ENCODE peak calls at places on chromosomes 5 and 9, in six cellular contexts. One of them, this sample, is unnamed.

GRCh38 chr9:119634036-119634435 is 264.8 kb upstream of the BRINP1 start:
- DNase-seq in NB4: no peak
- DNase-seq in stomach: no peak
- DNase-seq in AML-193: no peak
- DNase-seq in foreskin fibroblast: no peak
- DNase-seq in stimulated activated CD8-positive, alpha-beta memory T cell treated with anti-CD3 and anti-CD28 coated beads, Interleukin-2, amount 100 ng/mL, for 1 hour: no peak
- DNase-seq in this sample: no peak

GRCh38 chr9:38036359-38037084 is 32.5 kb downstream of the SHB start:
- DNase-seq in NB4: peak; percentile 24
- DNase-seq in stomach: no peak
- DNase-seq in AML-193: no peak
- DNase-seq in foreskin fibroblast: peak; percentile 88
- DNase-seq in stimulated activated CD8-positive, alpha-beta memory T cell treated with anti-CD3 and anti-CD28 coated beads, Interleukin-2, amount 100 ng/mL, for 1 hour: no peak
- DNase-seq in this sample: no peak

GRCh38 chr5:53206562-53206961 is 97.0 kb upstream of the MOCS2 start:
- DNase-seq in NB4: no peak
- DNase-seq in stomach: no peak
- DNase-seq in AML-193: no peak
- DNase-seq in foreskin fibroblast: no peak
- DNase-seq in stimulated activated CD8-positive, alpha-beta memory T cell treated with anti-CD3 and anti-CD28 coated beads, Interleukin-2, amount 100 ng/mL, for 1 hour: no peak
- DNase-seq in this sample: no peak

GRCh38 chr5:180176191-180176590 is 32.8 kb downstream of the RASGEF1C start:
- DNase-seq in NB4: no peak
- DNase-seq in stomach: no peak
- DNase-seq in AML-193: no peak
- DNase-seq in foreskin fibroblast: no peak
- DNase-seq in stimulated activated CD8-positive, alpha-beta memory T cell treated with anti-CD3 and anti-CD28 coated beads, Interleukin-2, amount 100 ng/mL, for 1 hour: no peak
- DNase-seq in this sample: no peak

GRCh38 chr5:65776707-65777141 is 54.7 kb downstream of the NLN start:
- DNase-seq in NB4: no peak
- DNase-seq in stomach: no peak
- DNase-seq in AML-193: no peak
- DNase-seq in foreskin fibroblast: peak; percentile 45
- DNase-seq in stimulated activated CD8-positive, alpha-beta memory T cell treated with anti-CD3 and anti-CD28 coated beads, Interleukin-2, amount 100 ng/mL, for 1 hour: no peak
- DNase-seq in this sample: no peak

GRCh38 chr5:169421677-169422076 is 120.7 kb upstream of the SLIT3 start:
- DNase-seq in NB4: no peak
- DNase-seq in stomach: no peak
- DNase-seq in AML-193: no peak
- DNase-seq in foreskin fibroblast: no peak
- DNase-seq in stimulated activated CD8-positive, alpha-beta memory T cell treated with anti-CD3 and anti-CD28 coated beads, Interleukin-2, amount 100 ng/mL, for 1 hour: no peak
- DNase-seq in this sample: no peak

GRCh38 chr9:116687762-116688160 is 656 bp downstream of the TRIM32 start:
- DNase-seq in NB4: no peak
- DNase-seq in stomach: no peak
- DNase-seq in AML-193: no peak
- DNase-seq in foreskin fibroblast: no peak
- DNase-seq in stimulated activated CD8-positive, alpha-beta memory T cell treated with anti-CD3 and anti-CD28 coated beads, Interleukin-2, amount 100 ng/mL, for 1 hour: no peak
- DNase-seq in this sample: no peak

GRCh38 chr9:95018099-95018927 is 291.8 kb downstream of the AOPEP start:
- DNase-seq in NB4: no peak
- DNase-seq in stomach: no peak
- DNase-seq in AML-193: no peak
- DNase-seq in foreskin fibroblast: peak; percentile 88
- DNase-seq in stimulated activated CD8-positive, alpha-beta memory T cell treated with anti-CD3 and anti-CD28 coated beads, Interleukin-2, amount 100 ng/mL, for 1 hour: no peak
- DNase-seq in this sample: peak; percentile 74

GRCh38 chr9:15182003-15182695 is 124.9 kb downstream of the TTC39B start:
- DNase-seq in NB4: no peak
- DNase-seq in stomach: no peak
- DNase-seq in AML-193: no peak
- DNase-seq in foreskin fibroblast: no peak
- DNase-seq in stimulated activated CD8-positive, alpha-beta memory T cell treated with anti-CD3 and anti-CD28 coated beads, Interleukin-2, amount 100 ng/mL, for 1 hour: no peak
- DNase-seq in this sample: no peak

GRCh38 chr9:134405527-134405926 is 79.3 kb downstream of the RXRA start:
- DNase-seq in NB4: peak; percentile 72
- DNase-seq in stomach: no peak
- DNase-seq in AML-193: no peak
- DNase-seq in foreskin fibroblast: no peak
- DNase-seq in stimulated activated CD8-positive, alpha-beta memory T cell treated with anti-CD3 and anti-CD28 coated beads, Interleukin-2, amount 100 ng/mL, for 1 hour: no peak
- DNase-seq in this sample: peak; percentile 18

GRCh38 chr5:126909856-126910255 is 120.5 kb downstream of the MARCHF3 start:
- DNase-seq in NB4: no peak
- DNase-seq in stomach: no peak
- DNase-seq in AML-193: no peak
- DNase-seq in foreskin fibroblast: no peak
- DNase-seq in stimulated activated CD8-positive, alpha-beta memory T cell treated with anti-CD3 and anti-CD28 coated beads, Interleukin-2, amount 100 ng/mL, for 1 hour: no peak
- DNase-seq in this sample: no peak

GRCh38 chr9:112173489-112174222 is 1.4 kb downstream of the SUSD1 start:
- DNase-seq in NB4: no peak
- DNase-seq in stomach: no peak
- DNase-seq in AML-193: no peak
- DNase-seq in foreskin fibroblast: no peak
- DNase-seq in stimulated activated CD8-positive, alpha-beta memory T cell treated with anti-CD3 and anti-CD28 coated beads, Interleukin-2, amount 100 ng/mL, for 1 hour: no peak
- DNase-seq in this sample: no peak

GRCh38 chr9:90905079-90905478 is 103.5 kb downstream of the SYK start:
- DNase-seq in NB4: no peak
- DNase-seq in stomach: peak; percentile 84
- DNase-seq in AML-193: no peak
- DNase-seq in foreskin fibroblast: no peak
- DNase-seq in stimulated activated CD8-positive, alpha-beta memory T cell treated with anti-CD3 and anti-CD28 coated beads, Interleukin-2, amount 100 ng/mL, for 1 hour: no peak
- DNase-seq in this sample: no peak

GRCh38 chr5:169548315-169548714 is 35.3 kb upstream of the SPDL1 start:
- DNase-seq in NB4: peak; percentile 33
- DNase-seq in stomach: no peak
- DNase-seq in AML-193: no peak
- DNase-seq in foreskin fibroblast: peak; percentile 45
- DNase-seq in stimulated activated CD8-positive, alpha-beta memory T cell treated with anti-CD3 and anti-CD28 coated beads, Interleukin-2, amount 100 ng/mL, for 1 hour: no peak
- DNase-seq in this sample: peak; percentile 38

GRCh38 chr5:95761771-95762680 is 30.9 kb downstream of the RHOBTB3 start:
- DNase-seq in NB4: no peak
- DNase-seq in stomach: no peak
- DNase-seq in AML-193: no peak
- DNase-seq in foreskin fibroblast: peak; percentile 80
- DNase-seq in stimulated activated CD8-positive, alpha-beta memory T cell treated with anti-CD3 and anti-CD28 coated beads, Interleukin-2, amount 100 ng/mL, for 1 hour: no peak
- DNase-seq in this sample: no peak

GRCh38 chr9:5263568-5264218 is 32.5 kb downstream of the INSL4 start:
- DNase-seq in NB4: peak; percentile 45
- DNase-seq in stomach: no peak
- DNase-seq in AML-193: no peak
- DNase-seq in foreskin fibroblast: no peak
- DNase-seq in stimulated activated CD8-positive, alpha-beta memory T cell treated with anti-CD3 and anti-CD28 coated beads, Interleukin-2, amount 100 ng/mL, for 1 hour: no peak
- DNase-seq in this sample: peak; percentile 100

GRCh38 chr5:159531554-159532105 is 201.3 kb upstream of the IL12B start:
- DNase-seq in NB4: no peak
- DNase-seq in stomach: no peak
- DNase-seq in AML-193: no peak
- DNase-seq in foreskin fibroblast: no peak
- DNase-seq in stimulated activated CD8-positive, alpha-beta memory T cell treated with anti-CD3 and anti-CD28 coated beads, Interleukin-2, amount 100 ng/mL, for 1 hour: no peak
- DNase-seq in this sample: no peak

GRCh38 chr9:101172671-101173070 is 144.1 kb downstream of the PLPPR1 start:
- DNase-seq in NB4: no peak
- DNase-seq in stomach: no peak
- DNase-seq in AML-193: no peak
- DNase-seq in foreskin fibroblast: no peak
- DNase-seq in stimulated activated CD8-positive, alpha-beta memory T cell treated with anti-CD3 and anti-CD28 coated beads, Interleukin-2, amount 100 ng/mL, for 1 hour: no peak
- DNase-seq in this sample: no peak

GRCh38 chr5:172010278-172010677 is 3.8 kb upstream of the FBXW11 start:
- DNase-seq in NB4: peak; percentile 46
- DNase-seq in stomach: no peak
- DNase-seq in AML-193: no peak
- DNase-seq in foreskin fibroblast: no peak
- DNase-seq in stimulated activated CD8-positive, alpha-beta memory T cell treated with anti-CD3 and anti-CD28 coated beads, Interleukin-2, amount 100 ng/mL, for 1 hour: no peak
- DNase-seq in this sample: peak; percentile 66

GRCh38 chr5:110321117-110321516 is 405.4 kb downstream of the TMEM232 start:
- DNase-seq in NB4: no peak
- DNase-seq in stomach: no peak
- DNase-seq in AML-193: no peak
- DNase-seq in foreskin fibroblast: no peak
- DNase-seq in stimulated activated CD8-positive, alpha-beta memory T cell treated with anti-CD3 and anti-CD28 coated beads, Interleukin-2, amount 100 ng/mL, for 1 hour: no peak
- DNase-seq in this sample: peak; percentile 7

GRCh38 chr5:38996123-38996522 is 78.1 kb downstream of the RICTOR start:
- DNase-seq in NB4: no peak
- DNase-seq in stomach: no peak
- DNase-seq in AML-193: no peak
- DNase-seq in foreskin fibroblast: no peak
- DNase-seq in stimulated activated CD8-positive, alpha-beta memory T cell treated with anti-CD3 and anti-CD28 coated beads, Interleukin-2, amount 100 ng/mL, for 1 hour: no peak
- DNase-seq in this sample: no peak

GRCh38 chr5:134114886-134115805 is 665 bp downstream of the TCF7 start:
- DNase-seq in NB4: peak; percentile 34
- DNase-seq in stomach: peak; percentile 35
- DNase-seq in AML-193: no peak
- DNase-seq in foreskin fibroblast: no peak
- DNase-seq in stimulated activated CD8-positive, alpha-beta memory T cell treated with anti-CD3 and anti-CD28 coated beads, Interleukin-2, amount 100 ng/mL, for 1 hour: peak; percentile 67
- DNase-seq in this sample: no peak

GRCh38 chr9:135043345-135043744 is 44.1 kb upstream of the OLFM1 start:
- DNase-seq in NB4: no peak
- DNase-seq in stomach: peak; percentile 5
- DNase-seq in AML-193: no peak
- DNase-seq in foreskin fibroblast: no peak
- DNase-seq in stimulated activated CD8-positive, alpha-beta memory T cell treated with anti-CD3 and anti-CD28 coated beads, Interleukin-2, amount 100 ng/mL, for 1 hour: no peak
- DNase-seq in this sample: no peak

GRCh38 chr5:158276692-158277091 is 417.7 kb upstream of the CLINT1 start:
- DNase-seq in NB4: no peak
- DNase-seq in stomach: no peak
- DNase-seq in AML-193: no peak
- DNase-seq in foreskin fibroblast: no peak
- DNase-seq in stimulated activated CD8-positive, alpha-beta memory T cell treated with anti-CD3 and anti-CD28 coated beads, Interleukin-2, amount 100 ng/mL, for 1 hour: no peak
- DNase-seq in this sample: no peak

GRCh38 chr5:120098902-120099301 is 365.2 kb upstream of the PRR16 start:
- DNase-seq in NB4: no peak
- DNase-seq in stomach: no peak
- DNase-seq in AML-193: no peak
- DNase-seq in foreskin fibroblast: no peak
- DNase-seq in stimulated activated CD8-positive, alpha-beta memory T cell treated with anti-CD3 and anti-CD28 coated beads, Interleukin-2, amount 100 ng/mL, for 1 hour: no peak
- DNase-seq in this sample: peak; percentile 36

GRCh38 chr9:21110708-21111576 is 30.7 kb downstream of the IFNW1 start:
- DNase-seq in NB4: peak; percentile 92
- DNase-seq in stomach: no peak
- DNase-seq in AML-193: peak; percentile 77
- DNase-seq in foreskin fibroblast: peak; percentile 47
- DNase-seq in stimulated activated CD8-positive, alpha-beta memory T cell treated with anti-CD3 and anti-CD28 coated beads, Interleukin-2, amount 100 ng/mL, for 1 hour: no peak
- DNase-seq in this sample: peak; percentile 76

GRCh38 chr5:17154211-17154996 is 63.0 kb upstream of the BASP1 start:
- DNase-seq in NB4: no peak
- DNase-seq in stomach: no peak
- DNase-seq in AML-193: no peak
- DNase-seq in foreskin fibroblast: peak; percentile 57
- DNase-seq in stimulated activated CD8-positive, alpha-beta memory T cell treated with anti-CD3 and anti-CD28 coated beads, Interleukin-2, amount 100 ng/mL, for 1 hour: no peak
- DNase-seq in this sample: peak; percentile 54

GRCh38 chr9:97479496-97480159 is 21.8 kb upstream of the TMOD1 start:
- DNase-seq in NB4: no peak
- DNase-seq in stomach: no peak
- DNase-seq in AML-193: no peak
- DNase-seq in foreskin fibroblast: no peak
- DNase-seq in stimulated activated CD8-positive, alpha-beta memory T cell treated with anti-CD3 and anti-CD28 coated beads, Interleukin-2, amount 100 ng/mL, for 1 hour: no peak
- DNase-seq in this sample: no peak

GRCh38 chr9:87128008-87128623 is 180.8 kb upstream of the GAS1 start:
- DNase-seq in NB4: no peak
- DNase-seq in stomach: no peak
- DNase-seq in AML-193: no peak
- DNase-seq in foreskin fibroblast: no peak
- DNase-seq in stimulated activated CD8-positive, alpha-beta memory T cell treated with anti-CD3 and anti-CD28 coated beads, Interleukin-2, amount 100 ng/mL, for 1 hour: no peak
- DNase-seq in this sample: no peak

GRCh38 chr9:13621871-13622564 is 342.5 kb upstream of the MPDZ start:
- DNase-seq in NB4: no peak
- DNase-seq in stomach: no peak
- DNase-seq in AML-193: no peak
- DNase-seq in foreskin fibroblast: no peak
- DNase-seq in stimulated activated CD8-positive, alpha-beta memory T cell treated with anti-CD3 and anti-CD28 coated beads, Interleukin-2, amount 100 ng/mL, for 1 hour: no peak
- DNase-seq in this sample: no peak

GRCh38 chr9:124839612-124840299 is 13.5 kb upstream of the WDR38 start:
- DNase-seq in NB4: no peak
- DNase-seq in stomach: no peak
- DNase-seq in AML-193: no peak
- DNase-seq in foreskin fibroblast: no peak
- DNase-seq in stimulated activated CD8-positive, alpha-beta memory T cell treated with anti-CD3 and anti-CD28 coated beads, Interleukin-2, amount 100 ng/mL, for 1 hour: no peak
- DNase-seq in this sample: peak; percentile 30

GRCh38 chr5:61132559-61132958 is 29.7 kb downstream of the SMIM15 start:
- DNase-seq in NB4: no peak
- DNase-seq in stomach: no peak
- DNase-seq in AML-193: no peak
- DNase-seq in foreskin fibroblast: no peak
- DNase-seq in stimulated activated CD8-positive, alpha-beta memory T cell treated with anti-CD3 and anti-CD28 coated beads, Interleukin-2, amount 100 ng/mL, for 1 hour: no peak
- DNase-seq in this sample: peak; percentile 44

GRCh38 chr9:31355965-31356364 is 1028.5 kb upstream of the ACO1 start:
- DNase-seq in NB4: no peak
- DNase-seq in stomach: no peak
- DNase-seq in AML-193: no peak
- DNase-seq in foreskin fibroblast: no peak
- DNase-seq in stimulated activated CD8-positive, alpha-beta memory T cell treated with anti-CD3 and anti-CD28 coated beads, Interleukin-2, amount 100 ng/mL, for 1 hour: no peak
- DNase-seq in this sample: no peak

GRCh38 chr9:136662326-136662655 is 425 bp upstream of the EGFL7 start:
- DNase-seq in NB4: no peak
- DNase-seq in stomach: no peak
- DNase-seq in AML-193: no peak
- DNase-seq in foreskin fibroblast: no peak
- DNase-seq in stimulated activated CD8-positive, alpha-beta memory T cell treated with anti-CD3 and anti-CD28 coated beads, Interleukin-2, amount 100 ng/mL, for 1 hour: no peak
- DNase-seq in this sample: no peak

GRCh38 chr5:124537136-124537919 is 209.1 kb downstream of the ZNF608 start:
- DNase-seq in NB4: no peak
- DNase-seq in stomach: no peak
- DNase-seq in AML-193: no peak
- DNase-seq in foreskin fibroblast: no peak
- DNase-seq in stimulated activated CD8-positive, alpha-beta memory T cell treated with anti-CD3 and anti-CD28 coated beads, Interleukin-2, amount 100 ng/mL, for 1 hour: no peak
- DNase-seq in this sample: no peak

GRCh38 chr5:114249838-114250237 is 112.0 kb upstream of the KCNN2 start:
- DNase-seq in NB4: no peak
- DNase-seq in stomach: no peak
- DNase-seq in AML-193: no peak
- DNase-seq in foreskin fibroblast: peak; percentile 44
- DNase-seq in stimulated activated CD8-positive, alpha-beta memory T cell treated with anti-CD3 and anti-CD28 coated beads, Interleukin-2, amount 100 ng/mL, for 1 hour: no peak
- DNase-seq in this sample: no peak

GRCh38 chr5:10701567-10702039 is 59.4 kb downstream of the DAP start:
- DNase-seq in NB4: peak; percentile 56
- DNase-seq in stomach: no peak
- DNase-seq in AML-193: peak; percentile 7
- DNase-seq in foreskin fibroblast: no peak
- DNase-seq in stimulated activated CD8-positive, alpha-beta memory T cell treated with anti-CD3 and anti-CD28 coated beads, Interleukin-2, amount 100 ng/mL, for 1 hour: no peak
- DNase-seq in this sample: peak; percentile 48

GRCh38 chr5:41519801-41520200 is 9.4 kb upstream of the PLCXD3 start:
- DNase-seq in NB4: no peak
- DNase-seq in stomach: no peak
- DNase-seq in AML-193: no peak
- DNase-seq in foreskin fibroblast: no peak
- DNase-seq in stimulated activated CD8-positive, alpha-beta memory T cell treated with anti-CD3 and anti-CD28 coated beads, Interleukin-2, amount 100 ng/mL, for 1 hour: no peak
- DNase-seq in this sample: peak; percentile 2

This sample was measured in OCI-M1.